ENCODE peak calls at places on chromosomes 12 and 14, in nine cellular contexts. C is Kasumi-1; O is SK-MEL-5; I is anterior cingulate cortex; B is activated CD4-positive, alpha-beta T cell treated with anti-CD3 and anti-CD28 coated beads for 24 hours; Z is mesenchymal stem cell; U is lower lobe of right lung; S is AG08396; E is NCI-H460. L is an unnamed sample.

GRCh38 chr14:37241206-37241605 is 43.5 kb downstream of the MIPOL1 start:
- DNase-seq in C (no peak), E (no peak), O (no peak), B (no peak), S (no peak), Z (no peak), U (no peak), I (no peak), L (no peak)

GRCh38 chr12:30134229-30134628 is 350.5 kb upstream of the TMTC1 start:
- DNase-seq in B (no peak), E (peak; percentile 9), C (no peak), Z (no peak), I (no peak), U (no peak), O (peak; percentile 66), S (no peak), L (no peak)

GRCh38 chr12:19778822-19779221 is 339.5 kb downstream of the AEBP2 start:
- DNase-seq in O (no peak), C (no peak), I (no peak), Z (no peak), S (no peak), E (no peak), U (no peak), B (no peak), L (no peak)

GRCh38 chr12:54601841-54602240 is 13.4 kb upstream of the PPP1R1A start:
- DNase-seq in Z (no peak), O (peak; percentile 41), E (peak; percentile 22), U (no peak), S (no peak), C (no peak), I (no peak), B (no peak), L (no peak)

GRCh38 chr12:13454991-13455696 is 258.6 kb downstream of the EMP1 start:
- DNase-seq in I (no peak), S (no peak), B (no peak), O (no peak), E (no peak), C (no peak), U (no peak), Z (no peak), L (no peak)

GRCh38 chr14:32129124-32129523 is 52.0 kb downstream of the ARHGAP5 start:
- DNase-seq in C (no peak), S (peak; percentile 43), B (no peak), I (no peak), O (no peak), E (no peak), Z (no peak), U (no peak), L (no peak)

GRCh38 chr12:105393586-105393985 is 63.1 kb downstream of the C12orf75 start:
- DNase-seq in E (no peak), Z (peak; percentile 22), U (no peak), O (no peak), I (no peak), C (no peak), B (no peak), S (peak; percentile 42), L (no peak)

GRCh38 chr12:101018540-101018939 is 191.5 kb downstream of the SLC5A8 start:
- DNase-seq in U (no peak), O (no peak), I (no peak), S (peak; percentile 45), B (no peak), E (no peak), C (no peak), Z (peak; percentile 72), L (no peak)

GRCh38 chr12:11824069-11824468 is 174.6 kb downstream of the ETV6 start:
- DNase-seq in C (no peak), U (no peak), Z (no peak), E (no peak), B (no peak), I (no peak), S (no peak), O (no peak), L (no peak)

GRCh38 chr12:79689041-79689476 is 1.7 kb downstream of the PAWR start:
- DNase-seq in O (no peak), S (no peak), Z (no peak), C (no peak), U (no peak), E (no peak), I (no peak), B (no peak), L (no peak)

GRCh38 chr12:64824500-64825142 is at the start of gene TBC1D30:
- DNase-seq in C (peak; percentile 75), B (peak; percentile 20), I (peak; percentile 53), S (peak; percentile 48), E (peak; percentile 21), Z (peak; percentile 14), O (no peak), U (peak; percentile 51), L (no peak)

GRCh38 chr12:92363295-92364146 is 217.9 kb upstream of the BTG1 start:
- DNase-seq in B (no peak), U (peak; percentile 53), Z (peak; percentile 44), C (peak; percentile 28), S (peak; percentile 7), E (no peak), I (peak; percentile 1), O (peak; percentile 97), L (peak; percentile 66)

GRCh38 chr12:127230843-127231260 is 1036.1 kb upstream of the TMEM132C start:
- DNase-seq in C (no peak), B (no peak), O (no peak), S (peak; percentile 38), U (no peak), I (no peak), E (no peak), Z (peak; percentile 43), L (no peak)

GRCh38 chr14:100187247-100187833 is 27.9 kb upstream of the DEGS2 start:
- DNase-seq in B (no peak), I (no peak), S (no peak), Z (no peak), O (no peak), U (peak; percentile 59), E (no peak), C (no peak), L (no peak)

GRCh38 chr12:123393747-123394146 is 9.8 kb downstream of the KMT5A start:
- DNase-seq in C (no peak), U (no peak), B (no peak), O (no peak), Z (no peak), I (no peak), E (no peak), S (no peak), L (no peak)

GRCh38 chr14:52950898-52951729 is at the start of gene FERMT2:
- DNase-seq in U (peak; percentile 85), S (peak; percentile 96), O (peak; percentile 83), E (peak; percentile 87), C (no peak), Z (peak; percentile 90), B (no peak), I (peak; percentile 86), L (peak; percentile 5)

GRCh38 chr12:53048780-53049401 is 974 bp upstream of the TNS2 start:
- DNase-seq in C (no peak), S (peak; percentile 42), B (no peak), O (no peak), U (no peak), E (no peak), I (no peak), Z (peak; percentile 78), L (no peak)

GRCh38 chr12:69042970-69043369 is 110.0 kb upstream of the CPM start:
- DNase-seq in I (no peak), B (no peak), S (no peak), U (peak; percentile 53), Z (no peak), E (no peak), O (no peak), C (no peak), L (no peak)

GRCh38 chr12:63948211-63948610 is 103.7 kb downstream of the SRGAP1 start:
- DNase-seq in S (no peak), I (no peak), Z (no peak), U (no peak), B (no peak), E (no peak), O (no peak), C (no peak), L (no peak)

GRCh38 chr14:62420853-62421252 is 624.4 kb downstream of the KCNH5 start:
- DNase-seq in S (no peak), I (no peak), B (no peak), C (no peak), Z (peak; percentile 4), O (no peak), U (no peak), E (no peak), L (no peak)

GRCh38 chr12:82803201-82803600 is 116.5 kb downstream of the TMTC2 start:
- DNase-seq in I (no peak), B (no peak), Z (no peak), U (no peak), E (no peak), O (peak; percentile 58), C (no peak), S (no peak), L (no peak)

L was measured in naive thymus-derived CD4-positive, alpha-beta T cell.